ENCODE peak calls at places on chromosomes 11 and 22, in seven cellular contexts. J is activated CD8-positive, alpha-beta memory T cell treated with anti-CD3 and anti-CD28 coated beads for 24 hours; G is fibroblast of the aortic adventitia; U is activated CD4-positive, alpha-beta memory T cell treated with anti-CD3 and anti-CD28 coated beads for 36 hours; M is AG08395; K is natural killer cell treated with Interleukin-12 subunit alpha and Interleukin-12 subunit beta and Interleukin-15 and Interleukin-18, amount 100 ng/mL, for 72 hours; H is amniotic stem cell. O is an unnamed sample.
A peak's percentile ranks its signal among the peaks of the same experiment; 100 is the strongest.

GRCh38 chr22:20456064-20456721 is 18.6 kb upstream of the SCARF2 start:
- DNase-seq in G (peak; percentile 87), H (no peak), U (peak; percentile 85), K (peak; percentile 74), J (peak; percentile 87), M (peak; percentile 92), O (peak; percentile 75)

GRCh38 chr11:130180896-130181294 is 21.3 kb downstream of the ST14 start:
- DNase-seq in H (no peak), K (no peak), J (no peak), M (no peak), G (no peak), U (no peak), O (no peak)

GRCh38 chr11:88282789-88283188 is 54.7 kb downstream of the CTSC start:
- DNase-seq in G (no peak), U (no peak), K (no peak), H (no peak), J (no peak), M (no peak), O (no peak)

GRCh38 chr11:91163619-91164451 is 941.0 kb upstream of the CHORDC1 start:
- DNase-seq in U (no peak), M (no peak), J (no peak), H (no peak), G (peak; percentile 67), K (no peak), O (no peak)

GRCh38 chr11:69292221-69292648 is 1.7 kb upstream of the MYEOV start:
- DNase-seq in H (no peak), M (no peak), J (peak; percentile 84), K (no peak), U (peak; percentile 58), G (peak; percentile 31), O (peak; percentile 65)

GRCh38 chr11:1356007-1356435 is 33.7 kb upstream of the BRSK2 start:
- DNase-seq in G (peak; percentile 15), U (no peak), H (no peak), M (no peak), J (no peak), K (no peak), O (no peak)

GRCh38 chr11:81070948-81071347 is 1630.1 kb upstream of the TENM4 start:
- DNase-seq in H (no peak), U (no peak), M (no peak), G (no peak), J (no peak), K (no peak), O (no peak)

GRCh38 chr11:57674251-57674650 is 6.3 kb downstream of the ZDHHC5 start:
- DNase-seq in M (no peak), U (no peak), G (no peak), K (no peak), J (no peak), H (no peak), O (no peak)

GRCh38 chr22:43433904-43434600 is 22.2 kb downstream of the MPPED1 start:
- DNase-seq in M (no peak), H (no peak), K (no peak), U (no peak), G (no peak), J (no peak), O (no peak)

GRCh38 chr11:45096636-45097035 is 49.8 kb upstream of the PRDM11 start:
- DNase-seq in J (peak; percentile 40), U (peak; percentile 3), H (no peak), M (no peak), G (no peak), K (peak; percentile 58), O (no peak)

GRCh38 chr22:26887456-26887855 is 230.1 kb downstream of the MIAT start:
- DNase-seq in G (peak; percentile 93), M (peak; percentile 84), J (no peak), H (peak; percentile 1), U (no peak), K (no peak), O (no peak)

GRCh38 chr11:70443043-70444030 is 45.0 kb downstream of the CTTN start:
- DNase-seq in H (no peak), U (no peak), G (no peak), M (no peak), K (no peak), J (no peak), O (no peak)

GRCh38 chr11:125063429-125064043 is 431 bp downstream of the SLC37A2 start:
- DNase-seq in J (peak; percentile 61), G (no peak), M (no peak), K (no peak), H (no peak), U (no peak), O (no peak)

O was measured in heart right ventricle.